ENCODE peak calls at places on chromosomes 11 and 22, in six cellular contexts. One of them, this sample, is unnamed.

GRCh38 chr11:115042002-115042401 is 363.7 kb downstream of the NXPE2 start:
- DNase-seq in HepG2: no peak
- DNase-seq in K562: no peak
- DNase-seq in IMR-90: no peak
- DNase-seq in GM12878: no peak
- DNase-seq in H1: no peak
- DNase-seq in this sample: no peak

GRCh38 chr11:85801527-85801926 is 9.4 kb downstream of the SYTL2 start:
- DNase-seq in HepG2: no peak
- DNase-seq in K562: no peak
- DNase-seq in IMR-90: no peak
- DNase-seq in GM12878: no peak
- DNase-seq in H1: no peak
- DNase-seq in this sample: no peak

GRCh38 chr11:61359541-61359940 is 2.1 kb downstream of the CYB561A3 start:
- DNase-seq in HepG2: no peak
- DNase-seq in K562: no peak
- DNase-seq in IMR-90: no peak
- DNase-seq in GM12878: no peak
- DNase-seq in H1: no peak
- DNase-seq in this sample: no peak

GRCh38 chr22:38981005-38981658 is 1.0 kb upstream of the APOBEC3B start:
- DNase-seq in HepG2: peak; percentile 67
- DNase-seq in K562: peak; percentile 61
- DNase-seq in IMR-90: peak; percentile 31
- DNase-seq in GM12878: no peak
- DNase-seq in H1: no peak
- DNase-seq in this sample: no peak

GRCh38 chr11:60871378-60872061 is 4.2 kb downstream of the ZP1 start:
- DNase-seq in HepG2: no peak
- DNase-seq in K562: no peak
- DNase-seq in IMR-90: peak; percentile 42
- DNase-seq in GM12878: no peak
- DNase-seq in H1: no peak
- DNase-seq in this sample: no peak

GRCh38 chr11:13189561-13190435 is 87.8 kb upstream of the BMAL1 start:
- DNase-seq in HepG2: no peak
- DNase-seq in K562: no peak
- DNase-seq in IMR-90: no peak
- DNase-seq in GM12878: no peak
- DNase-seq in H1: no peak
- DNase-seq in this sample: no peak

GRCh38 chr11:35567737-35568465 is 42.5 kb upstream of the PAMR1 start:
- DNase-seq in HepG2: no peak
- DNase-seq in K562: no peak
- DNase-seq in IMR-90: peak; percentile 65
- DNase-seq in GM12878: no peak
- DNase-seq in H1: no peak
- DNase-seq in this sample: peak; percentile 17

GRCh38 chr11:46696212-46696558 is 4.2 kb downstream of the ARHGAP1 start:
- DNase-seq in HepG2: no peak
- DNase-seq in K562: no peak
- DNase-seq in IMR-90: no peak
- DNase-seq in GM12878: no peak
- DNase-seq in H1: no peak
- DNase-seq in this sample: no peak

GRCh38 chr11:45089251-45089650 is 57.2 kb upstream of the PRDM11 start:
- DNase-seq in HepG2: no peak
- DNase-seq in K562: no peak
- DNase-seq in IMR-90: peak; percentile 93
- DNase-seq in GM12878: no peak
- DNase-seq in H1: no peak
- DNase-seq in this sample: no peak

GRCh38 chr11:130872961-130873360 is 43.3 kb downstream of the SNX19 start:
- DNase-seq in HepG2: no peak
- DNase-seq in K562: no peak
- DNase-seq in IMR-90: peak; percentile 87
- DNase-seq in GM12878: no peak
- DNase-seq in H1: no peak
- DNase-seq in this sample: no peak

GRCh38 chr22:37122598-37123180 is 13.2 kb upstream of the TMPRSS6 start:
- DNase-seq in HepG2: no peak
- DNase-seq in K562: no peak
- DNase-seq in IMR-90: no peak
- DNase-seq in GM12878: no peak
- DNase-seq in H1: no peak
- DNase-seq in this sample: no peak

GRCh38 chr11:71215372-71215965 is 36.9 kb downstream of the SHANK2 start:
- DNase-seq in HepG2: no peak
- DNase-seq in K562: no peak
- DNase-seq in IMR-90: no peak
- DNase-seq in GM12878: no peak
- DNase-seq in H1: no peak
- DNase-seq in this sample: no peak

GRCh38 chr22:50526849-50527801 is 1.7 kb upstream of the SCO2 start:
- DNase-seq in HepG2: peak; percentile 70
- DNase-seq in K562: peak; percentile 64
- DNase-seq in IMR-90: no peak
- DNase-seq in GM12878: no peak
- DNase-seq in H1: no peak
- DNase-seq in this sample: peak; percentile 44

GRCh38 chr11:6606471-6607189 is 3.1 kb downstream of the ILK start:
- DNase-seq in HepG2: peak; percentile 97
- DNase-seq in K562: peak; percentile 70
- DNase-seq in IMR-90: peak; percentile 95
- DNase-seq in GM12878: no peak
- DNase-seq in H1: peak; percentile 90
- DNase-seq in this sample: peak; percentile 92

GRCh38 chr22:28949788-28950187 is 66.4 kb downstream of the ZNRF3 start:
- DNase-seq in HepG2: no peak
- DNase-seq in K562: no peak
- DNase-seq in IMR-90: peak; percentile 67
- DNase-seq in GM12878: no peak
- DNase-seq in H1: no peak
- DNase-seq in this sample: no peak

GRCh38 chr22:43921361-43921760 is 2.2 kb upstream of the PNPLA3 start:
- DNase-seq in HepG2: peak; percentile 44
- DNase-seq in K562: no peak
- DNase-seq in IMR-90: peak; percentile 77
- DNase-seq in GM12878: no peak
- DNase-seq in H1: no peak
- DNase-seq in this sample: no peak

GRCh38 chr22:26394787-26395186 is 34.3 kb upstream of the ASPHD2 start:
- DNase-seq in HepG2: no peak
- DNase-seq in K562: no peak
- DNase-seq in IMR-90: no peak
- DNase-seq in GM12878: no peak
- DNase-seq in H1: no peak
- DNase-seq in this sample: no peak
- TF ChIP-seq CEBPB in HepG2: no peak
- TF ChIP-seq CEBPB in K562: no peak
- TF ChIP-seq CEBPB in IMR-90: no peak
- TF ChIP-seq CEBPB in GM12878: no peak
- TF ChIP-seq CEBPB in H1: no peak
- TF ChIP-seq CEBPB in this sample: no peak

GRCh38 chr11:108498046-108498815 is at the start of gene POGLUT3:
- DNase-seq in HepG2: peak; percentile 41
- DNase-seq in K562: peak; percentile 86
- DNase-seq in IMR-90: peak; percentile 49
- DNase-seq in GM12878: no peak
- DNase-seq in H1: peak; percentile 19
- DNase-seq in this sample: peak; percentile 35

GRCh38 chr11:108500169-108500568 is 2.0 kb upstream of the POGLUT3 start:
- DNase-seq in HepG2: no peak
- DNase-seq in K562: no peak
- DNase-seq in IMR-90: no peak
- DNase-seq in GM12878: no peak
- DNase-seq in H1: no peak
- DNase-seq in this sample: no peak

GRCh38 chr11:108500721-108501120 is 2.5 kb upstream of the POGLUT3 start:
- DNase-seq in HepG2: peak; percentile 23
- DNase-seq in K562: peak; percentile 13
- DNase-seq in IMR-90: no peak
- DNase-seq in GM12878: no peak
- DNase-seq in H1: no peak
- DNase-seq in this sample: no peak

GRCh38 chr11:108497317-108498045 is 703 bp downstream of the POGLUT3 start:
- DNase-seq in HepG2: peak; percentile 89
- DNase-seq in K562: peak; percentile 76
- DNase-seq in IMR-90: peak; percentile 100
- DNase-seq in GM12878: peak; percentile 60
- DNase-seq in H1: peak; percentile 81
- DNase-seq in this sample: peak; percentile 88

DNA sequence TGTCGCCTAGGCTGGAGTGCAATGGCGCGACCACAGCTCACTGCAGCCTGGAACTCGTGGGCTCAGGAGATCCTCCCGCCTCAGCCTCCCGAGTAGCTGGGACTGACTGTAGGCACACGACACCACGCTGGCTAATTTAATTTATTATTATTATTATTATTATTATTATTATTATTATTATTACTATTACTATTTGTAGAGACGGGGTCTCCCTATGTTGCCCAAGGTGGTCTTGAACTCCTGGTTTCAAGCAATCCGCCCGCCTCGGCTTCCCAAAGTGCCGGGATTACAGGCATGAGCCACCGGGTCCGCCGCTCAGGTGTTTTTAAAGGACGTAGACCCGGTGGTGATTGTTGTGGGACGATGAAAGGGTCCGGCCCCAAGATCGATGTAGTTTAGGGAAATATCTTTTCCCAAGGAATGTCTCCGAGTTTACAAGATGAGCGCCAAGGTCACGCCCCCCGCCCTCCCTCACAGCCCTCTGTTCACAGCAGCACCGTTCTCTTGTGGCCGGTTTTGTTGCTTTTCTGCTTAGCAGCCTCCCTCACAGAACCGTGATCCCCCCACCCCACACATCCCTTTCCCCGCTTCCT is 728 bp upstream of the POGLUT3 start:
- DNase-seq in HepG2: no peak
- DNase-seq in K562: no peak
- DNase-seq in IMR-90: no peak
- DNase-seq in GM12878: no peak
- DNase-seq in H1: no peak
- DNase-seq in this sample: no peak
- TF ChIP-seq USF2 in HepG2: no peak
- TF ChIP-seq USF2 in K562: no peak
- TF ChIP-seq USF2 in IMR-90: no peak
- TF ChIP-seq USF2 in GM12878: no peak
- TF ChIP-seq USF2 in H1: no peak
- TF ChIP-seq USF2 in this sample: no peak

GRCh38 chr11:2570211-2570811 is 125.5 kb downstream of the KCNQ1 start:
- DNase-seq in HepG2: no peak
- DNase-seq in K562: no peak
- DNase-seq in IMR-90: no peak
- DNase-seq in GM12878: no peak
- DNase-seq in H1: no peak
- DNase-seq in this sample: no peak

GRCh38 chr11:2570841-2571597 is 126.2 kb downstream of the KCNQ1 start:
- DNase-seq in HepG2: no peak
- DNase-seq in K562: no peak
- DNase-seq in IMR-90: no peak
- DNase-seq in GM12878: no peak
- DNase-seq in H1: no peak
- DNase-seq in this sample: no peak

GRCh38 chr11:2569321-2569721 is 124.5 kb downstream of the KCNQ1 start:
- DNase-seq in HepG2: no peak
- DNase-seq in K562: no peak
- DNase-seq in IMR-90: no peak
- DNase-seq in GM12878: no peak
- DNase-seq in H1: no peak
- DNase-seq in this sample: no peak

GRCh38 chr11:2571598-2572281 is 126.9 kb downstream of the KCNQ1 start:
- DNase-seq in HepG2: no peak
- DNase-seq in K562: no peak
- DNase-seq in IMR-90: no peak
- DNase-seq in GM12878: no peak
- DNase-seq in H1: no peak
- DNase-seq in this sample: no peak

GRCh38 chr11:2569731-2570210 is 125.0 kb downstream of the KCNQ1 start:
- DNase-seq in HepG2: no peak
- DNase-seq in K562: no peak
- DNase-seq in IMR-90: no peak
- DNase-seq in GM12878: no peak
- DNase-seq in H1: no peak
- DNase-seq in this sample: no peak
- TF ChIP-seq CEBPB in HepG2: no peak
- TF ChIP-seq CEBPB in K562: no peak
- TF ChIP-seq CEBPB in IMR-90: no peak
- TF ChIP-seq CEBPB in GM12878: no peak
- TF ChIP-seq CEBPB in H1: no peak
- TF ChIP-seq CEBPB in this sample: no peak

GRCh38 chr22:20290045-20290392 is 21.9 kb upstream of the RTN4R start:
- DNase-seq in HepG2: no peak
- DNase-seq in K562: no peak
- DNase-seq in IMR-90: no peak
- DNase-seq in GM12878: no peak
- DNase-seq in H1: no peak
- DNase-seq in this sample: no peak
- TF ChIP-seq USF2 in HepG2: no peak
- TF ChIP-seq USF2 in K562: no peak
- TF ChIP-seq USF2 in IMR-90: no peak
- TF ChIP-seq USF2 in GM12878: no peak
- TF ChIP-seq USF2 in H1: no peak
- TF ChIP-seq USF2 in this sample: no peak

GRCh38 chr11:64796757-64797541 is 6.1 kb downstream of the MAP4K2 start:
- DNase-seq in HepG2: no peak
- DNase-seq in K562: no peak
- DNase-seq in IMR-90: no peak
- DNase-seq in GM12878: no peak
- DNase-seq in H1: no peak
- DNase-seq in this sample: no peak
- TF ChIP-seq CEBPB in HepG2: no peak
- TF ChIP-seq CEBPB in K562: no peak
- TF ChIP-seq CEBPB in IMR-90: no peak
- TF ChIP-seq CEBPB in GM12878: no peak
- TF ChIP-seq CEBPB in H1: no peak
- TF ChIP-seq CEBPB in this sample: no peak

This sample was measured in A549.